ENCODE peak calls at places on chromosome 1, in ten cellular contexts. T, X, H, W, B, R, V, J, S and I are unnamed samples.
A peak's percentile ranks its signal among the peaks of the same experiment; 100 is the strongest.

GRCh38 chr1:2232916-2233438 is 4.9 kb downstream of the SKI start:
- DNase-seq in W (peak; percentile 36), H (no peak), R (no peak), V (no peak), X (peak; percentile 49), J (no peak), T (no peak), S (no peak), B (no peak), I (no peak)

GRCh38 chr1:111203681-111204210 is 3.3 kb upstream of the DENND2D start:
- DNase-seq in T (peak; percentile 67), V (peak; percentile 93), H (peak; percentile 62), X (peak; percentile 83), R (peak; percentile 70), W (peak; percentile 91), J (no peak), S (peak; percentile 78), B (no peak), I (no peak)

GRCh38 chr1:166692354-166692753 is 146.9 kb upstream of the POGK start:
- DNase-seq in R (no peak), H (no peak), J (no peak), X (no peak), V (no peak), S (no peak), B (no peak), W (no peak), T (no peak), I (no peak)

GRCh38 chr1:65026235-65026634 is 59.9 kb upstream of the JAK1 start:
- DNase-seq in J (no peak), B (no peak), R (no peak), X (no peak), V (no peak), H (no peak), S (no peak), T (no peak), W (no peak), I (no peak)

GRCh38 chr1:42450081-42450480 is 5.7 kb downstream of the ZMYND12 start:
- DNase-seq in B (no peak), H (no peak), R (no peak), J (no peak), X (no peak), V (no peak), T (no peak), S (no peak), W (no peak), I (no peak)

GRCh38 chr1:159828916-159829634 is 2.4 kb downstream of the SLAMF8 start:
- DNase-seq in T (no peak), H (peak; percentile 20), W (peak; percentile 43), B (no peak), V (peak; percentile 29), J (peak; percentile 73), X (peak; percentile 70), R (no peak), S (no peak), I (peak; percentile 11)

GRCh38 chr1:51168946-51169345 is 66.9 kb downstream of the C1orf185 start:
- DNase-seq in R (no peak), J (no peak), T (no peak), B (no peak), H (no peak), V (no peak), X (no peak), S (no peak), W (no peak), I (no peak)

GRCh38 chr1:232837085-232837484 is 31.9 kb downstream of the MAP10 start:
- DNase-seq in B (no peak), H (no peak), T (no peak), V (no peak), X (no peak), W (no peak), J (no peak), R (no peak), S (no peak), I (no peak)

GRCh38 chr1:201696217-201696761 is 132.7 kb upstream of the IPO9 start:
- DNase-seq in J (no peak), B (peak; percentile 80), T (no peak), X (peak; percentile 94), H (peak; percentile 76), S (no peak), V (no peak), W (peak; percentile 90), R (no peak), I (no peak)

GRCh38 chr1:99659755-99660210 is 13.9 kb downstream of the PALMD start:
- DNase-seq in H (no peak), T (no peak), W (no peak), R (no peak), V (no peak), B (no peak), S (no peak), J (no peak), X (no peak), I (no peak)

GRCh38 chr1:78275456-78275855 is 215.3 kb upstream of the PTGFR start:
- DNase-seq in W (no peak), R (no peak), J (no peak), V (no peak), T (no peak), S (no peak), X (no peak), B (no peak), H (no peak), I (no peak)

GRCh38 chr1:40780678-40781613 is 2.6 kb upstream of the KCNQ4 start:
- DNase-seq in J (no peak), B (no peak), V (no peak), W (no peak), S (no peak), T (no peak), X (no peak), H (no peak), R (no peak), I (no peak)